ENCODE peak calls at places on chromosome 11, in four cellular contexts. J, Y, E and Z are unnamed samples.

GRCh38 chr11:36557991-36558390 is 9.8 kb upstream of the RAG1 start:
- DNase-seq in E (no peak), J (no peak), Y (no peak), Z (no peak)

GRCh38 chr11:47466201-47466600 is 17.3 kb upstream of the RAPSN start:
- DNase-seq in Y (no peak), E (no peak), J (no peak), Z (no peak)

GRCh38 chr11:100639140-100639539 is 47.9 kb upstream of the ARHGAP42 start:
- DNase-seq in E (no peak), Y (no peak), J (peak), Z (no peak)

GRCh38 chr11:13269775-13270174 is 7.8 kb upstream of the BMAL1 start:
- DNase-seq in E (no peak), Y (no peak), J (no peak), Z (no peak)

GRCh38 chr11:131692151-131692550 is 321.7 kb downstream of the NTM start:
- DNase-seq in E (no peak), J (no peak), Y (no peak), Z (no peak)

GRCh38 chr11:45166604-45166897 is 20.1 kb downstream of the PRDM11 start:
- DNase-seq in Y (no peak), J (no peak), E (no peak), Z (no peak)

GRCh38 chr11:47766363-47767227 is 546 bp downstream of the FNBP4 start:
- DNase-seq in J (peak), Y (peak), E (no peak), Z (peak)

GRCh38 chr11:118526688-118527087 is 586 bp upstream of the TTC36 start:
- DNase-seq in Y (no peak), E (no peak), J (no peak), Z (no peak)

GRCh38 chr11:20097319-20098221 is 62.7 kb downstream of the DBX1 start:
- DNase-seq in Y (no peak), J (peak), E (no peak), Z (no peak)

GRCh38 chr11:110182886-110183285 is 89.7 kb downstream of the ZC3H12C start:
- DNase-seq in E (no peak), Y (no peak), J (peak), Z (no peak)

GRCh38 chr11:44110231-44110679 is 14.8 kb downstream of the EXT2 start:
- DNase-seq in Y (peak), E (peak), J (peak), Z (peak)

GRCh38 chr11:45246241-45246640 is 39.9 kb downstream of the SYT13 start:
- DNase-seq in E (no peak), J (no peak), Y (no peak), Z (no peak)

GRCh38 chr11:112734207-112734606 is 227.0 kb upstream of the NCAM1 start:
- DNase-seq in J (peak), E (peak), Y (peak), Z (peak)

GRCh38 chr11:46361283-46362145 is 14.3 kb downstream of the DGKZ start:
- DNase-seq in E (no peak), Y (no peak), J (peak), Z (no peak)

GRCh38 chr11:27861706-27862430 is 161.6 kb upstream of the BDNF start:
- DNase-seq in J (peak), Y (no peak), E (no peak), Z (no peak)

GRCh38 chr11:134140961-134141490 is 72.2 kb downstream of the JAM3 start:
- DNase-seq in E (no peak), Y (no peak), J (no peak), Z (no peak)

GRCh38 chr11:47714554-47715081 is 551 bp downstream of the AGBL2 start:
- DNase-seq in E (no peak), J (peak), Y (peak), Z (peak)

GRCh38 chr11:20372081-20372480 is 8.6 kb downstream of the HTATIP2 start:
- DNase-seq in Y (no peak), E (no peak), J (no peak), Z (no peak)

GRCh38 chr11:76443254-76443935 is 1.4 kb upstream of the EMSY start:
- DNase-seq in Y (no peak), J (peak), E (no peak), Z (no peak)

GRCh38 chr11:77267910-77268309 is 33.6 kb downstream of the GDPD4 start:
- DNase-seq in E (no peak), Y (no peak), J (peak), Z (no peak)

GRCh38 chr11:115924744-115925567 is 420.7 kb upstream of the CADM1 start:
- DNase-seq in J (no peak), Y (no peak), E (no peak), Z (no peak)

GRCh38 chr11:79336740-79337517 is 103.9 kb downstream of the TENM4 start:
- DNase-seq in Y (no peak), J (no peak), E (no peak), Z (peak)

GRCh38 chr11:130068986-130069683 is 559 bp upstream of the APLP2 start:
- DNase-seq in J (peak), E (peak), Y (no peak), Z (peak)

GRCh38 chr11:121534131-121535093 is 81.6 kb upstream of the SORL1-AS1 start:
- DNase-seq in Y (no peak), J (no peak), E (no peak), Z (no peak)

GRCh38 chr11:103315248-103315647 is 206.0 kb downstream of the DYNC2H1 start:
- DNase-seq in J (no peak), Y (no peak), E (no peak), Z (no peak)

GRCh38 chr11:1559103-1559951 is 12.7 kb downstream of the DUSP8 start:
- DNase-seq in J (peak), E (peak), Y (no peak), Z (peak)

GRCh38 chr11:45590743-45591142 is 74.7 kb downstream of the CHST1 start:
- DNase-seq in E (no peak), Y (no peak), J (no peak), Z (no peak)

GRCh38 chr11:126739499-126740145 is 260.9 kb downstream of the KIRREL3 start:
- DNase-seq in J (no peak), Y (no peak), E (no peak), Z (no peak)

GRCh38 chr11:77112641-77113381 is 10.2 kb downstream of the OMP start:
- DNase-seq in E (no peak), J (no peak), Y (no peak), Z (no peak)

GRCh38 chr11:66476841-66477251 is 3.4 kb upstream of the DPP3 start:
- DNase-seq in Y (no peak), E (no peak), J (no peak), Z (peak)

GRCh38 chr11:127454856-127455255 is 454.3 kb upstream of the KIRREL3 start:
- DNase-seq in J (no peak), Y (no peak), E (no peak), Z (peak)

GRCh38 chr11:103946793-103947565 is 89.5 kb upstream of the DDI1 start:
- DNase-seq in Y (no peak), J (peak), E (no peak), Z (no peak)

GRCh38 chr11:17596310-17596669 is 49.2 kb downstream of the OTOG start:
- DNase-seq in E (peak), Y (no peak), J (no peak), Z (no peak)

GRCh38 chr11:95531116-95531515 is 258.5 kb downstream of the FAM76B start:
- DNase-seq in J (peak), Y (no peak), E (no peak), Z (peak)

GRCh38 chr11:135073870-135074269 is 661.8 kb upstream of the B3GAT1 start:
- DNase-seq in J (no peak), E (no peak), Y (no peak), Z (no peak)

GRCh38 chr11:44326615-44327475 is 16.9 kb upstream of the ALX4 start:
- DNase-seq in J (no peak), Y (no peak), E (no peak), Z (no peak)

GRCh38 chr11:64250406-64250874 is 890 bp upstream of the PLCB3 start:
- DNase-seq in Y (no peak), J (no peak), E (no peak), Z (no peak)
- H2AK5ac ChIP-seq in Y (peak), J (no peak), E (no peak), Z (no peak)

DNA sequence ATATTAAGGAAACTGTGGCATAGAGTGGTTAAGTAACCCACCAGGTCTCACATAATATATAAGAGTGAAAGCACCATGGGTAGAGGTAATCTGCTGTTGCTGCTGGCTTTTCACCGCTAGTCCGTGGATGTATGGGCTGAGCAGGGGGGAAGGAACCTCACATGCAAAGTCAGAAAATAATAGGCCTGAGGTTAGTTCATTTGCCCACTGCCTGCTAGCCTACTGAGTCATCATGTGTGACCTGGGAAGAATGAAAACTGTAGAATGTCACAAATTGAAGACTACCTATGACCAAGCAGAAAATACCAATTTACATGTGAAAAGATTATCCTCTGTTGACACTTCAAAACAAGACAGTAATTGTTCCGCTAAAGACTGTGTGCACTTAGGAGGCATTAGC is 560.1 kb upstream of the FAT3 start:
- DNase-seq in E (no peak), Y (no peak), J (no peak), Z (peak)
- H2BK15ac ChIP-seq in E (no peak), Y (no peak), J (no peak), Z (no peak)

GRCh38 chr11:123145661-123146060 is 49.4 kb downstream of the CLMP start:
- DNase-seq in E (no peak), Y (no peak), J (no peak), Z (peak)
- H2AK5ac ChIP-seq in E (no peak), Y (no peak), J (no peak), Z (no peak)

GRCh38 chr11:67605231-67606011 is 1.3 kb upstream of the NDUFV1 start:
- DNase-seq in E (no peak), J (no peak), Y (no peak), Z (no peak)

GRCh38 chr11:67606150-67606476 is 623 bp upstream of the NDUFV1 start:
- DNase-seq in E (no peak), J (no peak), Y (no peak), Z (no peak)

GRCh38 chr11:67608486-67608885 is 1.8 kb downstream of the NDUFV1 start:
- DNase-seq in J (no peak), Y (no peak), E (no peak), Z (no peak)

GRCh38 chr11:67607507-67607906 is 771 bp downstream of the NDUFV1 start:
- DNase-seq in J (no peak), E (no peak), Y (no peak), Z (no peak)

DNA sequence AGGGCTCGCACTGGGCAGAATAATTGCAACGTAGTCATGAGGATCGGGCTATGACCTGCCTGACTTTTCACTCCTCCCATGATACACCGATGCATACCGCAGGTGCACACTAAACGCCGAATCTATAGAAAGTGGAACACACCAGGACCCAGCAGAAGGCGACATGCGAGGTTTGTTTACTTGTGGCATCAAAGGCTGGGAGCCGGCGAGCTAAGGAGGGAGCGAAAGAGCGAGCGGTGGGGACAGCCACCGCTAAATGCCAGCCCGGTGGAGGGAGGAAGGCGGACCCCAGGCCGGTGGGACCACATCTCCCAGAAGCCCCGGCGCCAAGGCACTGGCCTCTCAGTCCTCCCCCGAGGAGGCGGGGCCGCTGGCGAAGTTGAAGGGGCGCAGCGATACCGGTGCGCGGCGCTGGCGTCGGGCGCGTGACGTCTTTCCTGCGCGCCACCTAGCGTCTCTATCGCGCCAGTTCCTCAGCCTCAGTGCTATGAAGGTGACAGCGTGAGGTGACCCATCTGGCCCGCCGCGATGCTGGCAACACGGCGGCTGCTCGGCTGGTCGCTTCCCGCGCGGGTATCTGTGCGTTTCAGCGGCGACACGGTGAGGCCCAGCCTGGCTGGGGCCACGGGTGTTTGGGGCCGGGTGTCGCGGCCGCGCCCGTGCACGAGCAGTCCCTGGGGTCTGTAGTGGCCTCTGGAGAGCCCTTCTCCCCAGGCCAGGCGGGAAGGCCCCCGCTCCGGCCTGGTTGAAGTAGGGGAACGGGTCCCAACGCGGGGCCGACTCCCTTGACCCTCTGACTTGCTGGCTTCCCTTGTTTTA is at the start of gene NDUFV1:
- DNase-seq in Y (peak), E (peak), J (peak), Z (peak)
- H2BK15ac ChIP-seq in Y (peak), E (no peak), J (no peak), Z (no peak)

GRCh38 chr11:102274628-102275027 is 42.7 kb upstream of the BIRC3 start:
- DNase-seq in Y (no peak), J (no peak), E (no peak), Z (no peak)

GRCh38 chr11:102280237-102280833 is 36.9 kb upstream of the BIRC3 start:
- DNase-seq in E (no peak), J (no peak), Y (no peak), Z (no peak)

GRCh38 chr11:102272047-102272824 is 45.0 kb upstream of the BIRC3 start:
- DNase-seq in Y (no peak), E (no peak), J (no peak), Z (no peak)

GRCh38 chr11:102279641-102280170 is 37.6 kb upstream of the BIRC3 start:
- DNase-seq in E (no peak), Y (no peak), J (peak), Z (no peak)

DNA sequence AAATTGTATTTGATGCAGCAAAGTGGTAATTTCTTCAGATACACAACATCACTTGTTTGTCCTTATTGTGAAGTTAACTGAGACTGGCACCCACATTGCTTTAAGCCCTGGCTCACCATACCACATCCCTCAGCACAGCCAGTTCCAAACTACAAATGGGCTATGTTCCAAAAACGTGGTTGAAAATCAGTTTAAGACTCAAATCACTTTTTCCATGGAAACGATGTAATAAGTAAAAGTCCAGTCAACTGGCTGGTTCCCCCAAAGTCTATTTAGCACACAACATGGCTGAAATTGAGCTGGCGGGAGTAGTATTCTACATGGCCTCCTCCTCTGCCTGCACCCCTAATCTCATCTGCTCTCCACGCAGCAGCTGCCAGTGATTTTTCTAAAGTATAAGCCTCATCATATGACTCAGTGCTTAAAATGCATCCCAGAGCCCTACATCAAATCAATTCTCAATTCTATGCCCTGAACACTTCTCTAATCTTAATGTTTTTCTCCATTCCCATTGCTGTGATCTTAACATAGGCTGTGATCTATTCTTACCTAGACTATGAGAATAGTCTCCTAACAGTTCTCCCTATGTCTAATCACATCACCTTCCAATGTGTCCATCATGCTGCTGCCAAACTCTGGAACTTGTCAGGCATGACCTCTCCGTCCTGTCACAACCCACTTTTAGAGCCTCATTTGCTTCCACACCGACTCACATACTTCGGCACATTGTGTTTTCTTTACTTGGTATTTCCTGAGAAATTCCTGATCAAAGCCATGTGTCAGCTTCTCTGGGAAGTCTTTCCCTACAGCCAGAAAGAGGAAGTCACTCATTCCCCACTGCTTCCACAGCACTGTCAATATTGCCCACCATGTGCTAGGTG is 40.7 kb upstream of the BIRC3 start:
- DNase-seq in J (no peak), Y (no peak), E (no peak), Z (peak)
- H2AK5ac ChIP-seq in J (no peak), Y (no peak), E (no peak), Z (no peak)

GRCh38 chr11:105130189-105130813 is 9.3 kb downstream of the CARD18 start:
- DNase-seq in E (no peak), Y (no peak), J (no peak), Z (no peak)
- H2BK15ac ChIP-seq in E (no peak), Y (no peak), J (no peak), Z (no peak)